ENCODE peak calls at places on chromosomes 1 and 21, in five cellular contexts. M is stimulated activated CD8-positive, alpha-beta memory T cell treated with anti-CD3 and anti-CD28 coated beads, Interleukin-15, amount 100 ng/mL, for 4 hours; A is HEK293T; F is T-helper 2 cell; L is midbrain. Y is an unnamed sample.

GRCh38 chr1:65985393-65986066 is 192.8 kb downstream of the PDE4B start:
- DNase-seq in F (no peak), M (no peak), L (peak; percentile 58), A (no peak), Y (no peak)

GRCh38 chr1:70790232-70790923 is 257.2 kb downstream of the PTGER3 start:
- DNase-seq in M (no peak), L (no peak), F (no peak), A (no peak), Y (no peak)

GRCh38 chr1:9871707-9872425 is 38.2 kb downstream of the CTNNBIP1 start:
- DNase-seq in F (no peak), M (no peak), L (no peak), A (no peak), Y (peak; percentile 47)

GRCh38 chr1:67755619-67756018 is 70.6 kb downstream of the GADD45A start:
- DNase-seq in F (no peak), A (no peak), L (no peak), M (no peak), Y (no peak)

GRCh38 chr1:84156210-84156621 is 12.1 kb downstream of the PRKACB start:
- DNase-seq in M (no peak), A (no peak), F (no peak), L (no peak), Y (no peak)

GRCh38 chr21:42639646-42640152 is 13.7 kb upstream of the PDE9A start:
- DNase-seq in F (no peak), M (no peak), A (no peak), L (no peak), Y (no peak)

GRCh38 chr1:52574594-52574993 is 21.7 kb upstream of the TUT4 start:
- DNase-seq in F (no peak), L (no peak), A (no peak), M (no peak), Y (no peak)

GRCh38 chr1:64595871-64596515 is 126.1 kb downstream of the CACHD1 start:
- DNase-seq in F (no peak), L (no peak), A (no peak), M (no peak), Y (no peak)

GRCh38 chr1:169601096-169601881 is 15.0 kb upstream of the F5 start:
- DNase-seq in A (peak; percentile 35), F (no peak), M (no peak), L (peak; percentile 66), Y (peak; percentile 20)